ENCODE peak calls at places on chromosomes 12 and 14, in eight cellular contexts. One of them, this sample, is unnamed.

GRCh38 chr12:108611884-108612415 is 14.1 kb upstream of the TMEM119 start:
- DNase-seq in spleen: no peak
- DNase-seq in AG04450: no peak
- DNase-seq in GM23338: peak; percentile 91
- DNase-seq in endothelial cell of umbilical vein: peak; percentile 58
- DNase-seq in fibroblast of lung: peak; percentile 97
- DNase-seq in testis: no peak
- DNase-seq in GM23248: peak; percentile 94
- DNase-seq in this sample: no peak

GRCh38 chr12:14473707-14474287 is 93.9 kb downstream of the PLBD1 start:
- DNase-seq in spleen: no peak
- DNase-seq in AG04450: no peak
- DNase-seq in GM23338: peak; percentile 20
- DNase-seq in endothelial cell of umbilical vein: no peak
- DNase-seq in fibroblast of lung: peak; percentile 30
- DNase-seq in testis: no peak
- DNase-seq in GM23248: peak; percentile 66
- DNase-seq in this sample: no peak

GRCh38 chr12:42090899-42091298 is 53.8 kb downstream of the GXYLT1 start:
- DNase-seq in spleen: no peak
- DNase-seq in AG04450: peak; percentile 11
- DNase-seq in GM23338: peak; percentile 8
- DNase-seq in endothelial cell of umbilical vein: peak; percentile 80
- DNase-seq in fibroblast of lung: peak; percentile 90
- DNase-seq in testis: no peak
- DNase-seq in GM23248: peak; percentile 74
- DNase-seq in this sample: no peak

GRCh38 chr12:21775130-21775920 is 819 bp upstream of the KCNJ8 start:
- DNase-seq in spleen: no peak
- DNase-seq in AG04450: no peak
- DNase-seq in GM23338: peak; percentile 11
- DNase-seq in endothelial cell of umbilical vein: no peak
- DNase-seq in fibroblast of lung: no peak
- DNase-seq in testis: no peak
- DNase-seq in GM23248: no peak
- DNase-seq in this sample: no peak

GRCh38 chr12:34297790-34298164 is 275.5 kb downstream of the ALG10 start:
- DNase-seq in spleen: peak; percentile 22
- DNase-seq in AG04450: no peak
- DNase-seq in GM23338: no peak
- DNase-seq in endothelial cell of umbilical vein: no peak
- DNase-seq in fibroblast of lung: no peak
- DNase-seq in testis: no peak
- DNase-seq in GM23248: no peak
- DNase-seq in this sample: no peak

GRCh38 chr12:64714551-64714968 is 44.6 kb downstream of the GNS start:
- DNase-seq in spleen: no peak
- DNase-seq in AG04450: no peak
- DNase-seq in GM23338: no peak
- DNase-seq in endothelial cell of umbilical vein: no peak
- DNase-seq in fibroblast of lung: no peak
- DNase-seq in testis: no peak
- DNase-seq in GM23248: no peak
- DNase-seq in this sample: no peak

GRCh38 chr14:87013583-87013982 is 979.4 kb downstream of the GALC start:
- DNase-seq in spleen: no peak
- DNase-seq in AG04450: peak; percentile 16
- DNase-seq in GM23338: no peak
- DNase-seq in endothelial cell of umbilical vein: no peak
- DNase-seq in fibroblast of lung: peak; percentile 86
- DNase-seq in testis: no peak
- DNase-seq in GM23248: peak; percentile 52
- DNase-seq in this sample: no peak

GRCh38 chr12:42118136-42118879 is 26.4 kb downstream of the GXYLT1 start:
- DNase-seq in spleen: no peak
- DNase-seq in AG04450: no peak
- DNase-seq in GM23338: no peak
- DNase-seq in endothelial cell of umbilical vein: no peak
- DNase-seq in fibroblast of lung: peak; percentile 70
- DNase-seq in testis: no peak
- DNase-seq in GM23248: peak; percentile 42
- DNase-seq in this sample: no peak

GRCh38 chr12:102543494-102543893 is 63.1 kb upstream of the IGF1 start:
- DNase-seq in spleen: no peak
- DNase-seq in AG04450: no peak
- DNase-seq in GM23338: peak; percentile 23
- DNase-seq in endothelial cell of umbilical vein: no peak
- DNase-seq in fibroblast of lung: no peak
- DNase-seq in testis: no peak
- DNase-seq in GM23248: peak; percentile 32
- DNase-seq in this sample: no peak

GRCh38 chr14:22691171-22691570 is 47.0 kb upstream of the OR6J1 start:
- DNase-seq in spleen: no peak
- DNase-seq in AG04450: peak; percentile 1
- DNase-seq in GM23338: no peak
- DNase-seq in endothelial cell of umbilical vein: peak; percentile 94
- DNase-seq in fibroblast of lung: peak; percentile 94
- DNase-seq in testis: no peak
- DNase-seq in GM23248: peak; percentile 52
- DNase-seq in this sample: no peak

GRCh38 chr12:86349196-86349595 is 93.0 kb upstream of the MGAT4C start:
- DNase-seq in spleen: no peak
- DNase-seq in AG04450: no peak
- DNase-seq in GM23338: no peak
- DNase-seq in endothelial cell of umbilical vein: no peak
- DNase-seq in fibroblast of lung: no peak
- DNase-seq in testis: no peak
- DNase-seq in GM23248: no peak
- DNase-seq in this sample: no peak

GRCh38 chr14:54394596-54394995 is 2.2 kb upstream of the CDKN3 start:
- DNase-seq in spleen: peak; percentile 75
- DNase-seq in AG04450: no peak
- DNase-seq in GM23338: no peak
- DNase-seq in endothelial cell of umbilical vein: no peak
- DNase-seq in fibroblast of lung: no peak
- DNase-seq in testis: no peak
- DNase-seq in GM23248: no peak
- DNase-seq in this sample: no peak

GRCh38 chr14:54395284-54395683 is 1.5 kb upstream of the CDKN3 start:
- DNase-seq in spleen: no peak
- DNase-seq in AG04450: no peak
- DNase-seq in GM23338: no peak
- DNase-seq in endothelial cell of umbilical vein: no peak
- DNase-seq in fibroblast of lung: no peak
- DNase-seq in testis: no peak
- DNase-seq in GM23248: no peak
- DNase-seq in this sample: no peak

GRCh38 chr14:54396493-54397335 is at the start of gene CDKN3:
- DNase-seq in spleen: peak; percentile 98
- DNase-seq in AG04450: peak; percentile 96
- DNase-seq in GM23338: peak; percentile 100
- DNase-seq in endothelial cell of umbilical vein: peak; percentile 100
- DNase-seq in fibroblast of lung: peak; percentile 99
- DNase-seq in testis: peak; percentile 99
- DNase-seq in GM23248: peak; percentile 100
- DNase-seq in this sample: peak; percentile 98

GRCh38 chr14:54395716-54396115 is 1.1 kb upstream of the CDKN3 start:
- DNase-seq in spleen: no peak
- DNase-seq in AG04450: no peak
- DNase-seq in GM23338: no peak
- DNase-seq in endothelial cell of umbilical vein: no peak
- DNase-seq in fibroblast of lung: no peak
- DNase-seq in testis: no peak
- DNase-seq in GM23248: no peak
- DNase-seq in this sample: no peak

GRCh38 chr14:54396183-54396492 is 669 bp upstream of the CDKN3 start:
- DNase-seq in spleen: no peak
- DNase-seq in AG04450: no peak
- DNase-seq in GM23338: no peak
- DNase-seq in endothelial cell of umbilical vein: no peak
- DNase-seq in fibroblast of lung: no peak
- DNase-seq in testis: no peak
- DNase-seq in GM23248: no peak
- DNase-seq in this sample: no peak
- H3K4me3 ChIP-seq in spleen: peak overlapping the region; percentile 68
- H3K4me3 ChIP-seq in AG04450: peak overlapping the region; percentile 64
- H3K4me3 ChIP-seq in GM23338: peak overlapping the region; percentile 49
- H3K4me3 ChIP-seq in endothelial cell of umbilical vein: peak overlapping the region; percentile 49
- H3K4me3 ChIP-seq in fibroblast of lung: peak overlapping the region; percentile 34
- H3K4me3 ChIP-seq in testis: peak overlapping the region; percentile 71
- H3K4me3 ChIP-seq in GM23248: peak overlapping the region; percentile 75
- H3K4me3 ChIP-seq in this sample: peak overlapping the region; percentile 75

DNA sequence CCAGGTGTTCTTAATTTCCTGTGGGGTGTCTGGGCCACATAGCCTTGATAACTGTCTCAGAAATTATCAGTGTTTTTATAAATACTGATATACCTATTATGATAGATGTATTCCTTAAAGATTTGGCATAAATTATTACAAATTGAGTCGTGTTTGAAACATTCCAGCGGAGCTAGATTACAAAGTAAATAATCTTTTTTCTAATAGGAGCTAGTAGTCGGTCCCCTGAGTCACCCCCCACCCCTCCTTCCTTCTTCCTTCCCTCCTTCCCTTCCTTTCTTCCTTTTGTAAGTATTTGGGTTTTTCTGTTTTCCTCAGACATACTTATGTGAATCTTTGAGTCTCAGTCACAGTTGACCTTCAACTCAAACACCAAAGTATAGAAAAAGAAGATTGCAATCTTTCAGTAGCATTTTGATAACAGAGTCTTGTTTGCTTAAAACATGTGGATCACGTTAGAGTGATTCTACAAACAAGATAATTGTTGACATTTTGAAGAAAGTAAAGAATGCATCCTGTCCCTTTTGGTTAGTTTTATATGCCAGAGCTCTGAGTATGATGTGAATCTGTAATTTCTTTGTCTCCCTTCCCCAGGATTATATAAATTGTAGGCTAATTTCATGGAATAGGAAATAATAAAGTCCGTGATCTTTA is 264.0 kb downstream of the FUT8 start:
- DNase-seq in spleen: no peak
- DNase-seq in AG04450: no peak
- DNase-seq in GM23338: no peak
- DNase-seq in endothelial cell of umbilical vein: no peak
- DNase-seq in fibroblast of lung: no peak
- DNase-seq in testis: no peak
- DNase-seq in GM23248: no peak
- DNase-seq in this sample: no peak
- H3K27ac ChIP-seq in spleen: no peak overlapping the region
- H3K27ac ChIP-seq in AG04450: no peak overlapping the region
- H3K27ac ChIP-seq in GM23338: no peak overlapping the region
- H3K27ac ChIP-seq in endothelial cell of umbilical vein: no peak overlapping the region
- H3K27ac ChIP-seq in fibroblast of lung: no peak overlapping the region
- H3K27ac ChIP-seq in testis: no peak overlapping the region
- H3K27ac ChIP-seq in GM23248: no peak overlapping the region
- H3K27ac ChIP-seq in this sample: no peak overlapping the region

GRCh38 chr14:24816929-24817637 is 183.1 kb upstream of the GZMB start:
- DNase-seq in spleen: no peak
- DNase-seq in AG04450: no peak
- DNase-seq in GM23338: no peak
- DNase-seq in endothelial cell of umbilical vein: no peak
- DNase-seq in fibroblast of lung: no peak
- DNase-seq in testis: no peak
- DNase-seq in GM23248: no peak
- DNase-seq in this sample: no peak

GRCh38 chr14:24817638-24818053 is 183.7 kb upstream of the GZMB start:
- DNase-seq in spleen: no peak
- DNase-seq in AG04450: no peak
- DNase-seq in GM23338: peak; percentile 30
- DNase-seq in endothelial cell of umbilical vein: no peak
- DNase-seq in fibroblast of lung: no peak
- DNase-seq in testis: no peak
- DNase-seq in GM23248: peak; percentile 56
- DNase-seq in this sample: no peak

GRCh38 chr14:24816011-24816928 is 182.3 kb upstream of the GZMB start:
- DNase-seq in spleen: no peak
- DNase-seq in AG04450: no peak
- DNase-seq in GM23338: no peak
- DNase-seq in endothelial cell of umbilical vein: no peak
- DNase-seq in fibroblast of lung: peak; percentile 69
- DNase-seq in testis: no peak
- DNase-seq in GM23248: peak; percentile 37
- DNase-seq in this sample: no peak

GRCh38 chr14:24818823-24819341 is 184.9 kb upstream of the GZMB start:
- DNase-seq in spleen: no peak
- DNase-seq in AG04450: no peak
- DNase-seq in GM23338: no peak
- DNase-seq in endothelial cell of umbilical vein: no peak
- DNase-seq in fibroblast of lung: no peak
- DNase-seq in testis: no peak
- DNase-seq in GM23248: no peak
- DNase-seq in this sample: no peak

GRCh38 chr14:24818054-24818822 is 184.2 kb upstream of the GZMB start:
- DNase-seq in spleen: no peak
- DNase-seq in AG04450: no peak
- DNase-seq in GM23338: no peak
- DNase-seq in endothelial cell of umbilical vein: peak; percentile 64
- DNase-seq in fibroblast of lung: peak; percentile 68
- DNase-seq in testis: no peak
- DNase-seq in GM23248: no peak
- DNase-seq in this sample: no peak
- H3K4me3 ChIP-seq in spleen: no peak overlapping the region
- H3K4me3 ChIP-seq in AG04450: no peak overlapping the region
- H3K4me3 ChIP-seq in GM23338: no peak overlapping the region
- H3K4me3 ChIP-seq in endothelial cell of umbilical vein: no peak overlapping the region
- H3K4me3 ChIP-seq in fibroblast of lung: no peak overlapping the region
- H3K4me3 ChIP-seq in testis: no peak overlapping the region
- H3K4me3 ChIP-seq in GM23248: no peak overlapping the region
- H3K4me3 ChIP-seq in this sample: no peak overlapping the region

GRCh38 chr12:114392909-114393308 is 13.0 kb downstream of the TBX5 start:
- DNase-seq in spleen: no peak
- DNase-seq in AG04450: no peak
- DNase-seq in GM23338: no peak
- DNase-seq in endothelial cell of umbilical vein: no peak
- DNase-seq in fibroblast of lung: no peak
- DNase-seq in testis: no peak
- DNase-seq in GM23248: no peak
- DNase-seq in this sample: no peak
- H3K27ac ChIP-seq in spleen: no peak overlapping the region
- H3K27ac ChIP-seq in AG04450: no peak overlapping the region
- H3K27ac ChIP-seq in GM23338: no peak overlapping the region
- H3K27ac ChIP-seq in endothelial cell of umbilical vein: no peak overlapping the region
- H3K27ac ChIP-seq in fibroblast of lung: no peak overlapping the region
- H3K27ac ChIP-seq in testis: no peak overlapping the region
- H3K27ac ChIP-seq in GM23248: no peak overlapping the region
- H3K27ac ChIP-seq in this sample: peak overlapping the region; percentile 55

GRCh38 chr12:27614866-27615265 is 81.4 kb upstream of the REP15 start:
- DNase-seq in spleen: no peak
- DNase-seq in AG04450: no peak
- DNase-seq in GM23338: no peak
- DNase-seq in endothelial cell of umbilical vein: no peak
- DNase-seq in fibroblast of lung: peak; percentile 24
- DNase-seq in testis: no peak
- DNase-seq in GM23248: no peak
- DNase-seq in this sample: no peak
- H3K4me3 ChIP-seq in spleen: no peak overlapping the region
- H3K4me3 ChIP-seq in AG04450: no peak overlapping the region
- H3K4me3 ChIP-seq in GM23338: no peak overlapping the region
- H3K4me3 ChIP-seq in endothelial cell of umbilical vein: no peak overlapping the region
- H3K4me3 ChIP-seq in fibroblast of lung: no peak overlapping the region
- H3K4me3 ChIP-seq in testis: no peak overlapping the region
- H3K4me3 ChIP-seq in GM23248: no peak overlapping the region
- H3K4me3 ChIP-seq in this sample: no peak overlapping the region

This sample was measured in coronary artery.